ENCODE peak calls at places on chromosome 10, in seven cellular contexts. O is thoracic aorta; C is A172; S is CD8-positive, alpha-beta T cell; A is EH; P is endodermal cell; Z is EL. L is an unnamed sample.

GRCh38 chr10:70809726-70810125 is 6.0 kb upstream of the SGPL1 start:
- DNase-seq in O (no peak), C (no peak), S (no peak), A (peak), P (peak), Z (peak), L (no peak)

GRCh38 chr10:76779821-76780281 is 857.8 kb downstream of the KCNMA1 start:
- DNase-seq in O (no peak), C (no peak), S (no peak), A (peak), P (peak), Z (no peak), L (no peak)

GRCh38 chr10:101123085-101123814 is 7.8 kb upstream of the TLX1 start:
- DNase-seq in O (no peak), C (no peak), S (no peak), A (no peak), P (peak), Z (no peak), L (no peak)

GRCh38 chr10:31677198-31678138 is 251.2 kb downstream of the ARHGAP12 start:
- DNase-seq in O (no peak), C (no peak), S (no peak), A (no peak), P (peak), Z (no peak), L (no peak)

GRCh38 chr10:3807221-3807927 is 22.4 kb upstream of the KLF6 start:
- DNase-seq in O (no peak), C (peak), S (no peak), A (no peak), P (no peak), Z (no peak), L (no peak)

GRCh38 chr10:125144693-125145623 is 15.4 kb downstream of the CTBP2 start:
- DNase-seq in O (no peak), C (no peak), S (no peak), A (peak), P (peak), Z (peak), L (no peak)

GRCh38 chr10:131905603-131906268 is 4.9 kb downstream of the PPP2R2D start:
- DNase-seq in O (no peak), C (no peak), S (no peak), A (no peak), P (no peak), Z (no peak), L (no peak)

GRCh38 chr10:23818484-23818883 is 379.6 kb downstream of the OTUD1 start:
- DNase-seq in O (no peak), C (no peak), S (no peak), A (no peak), P (peak), Z (no peak), L (no peak)

GRCh38 chr10:132231656-132232552 is 45.2 kb downstream of the DPYSL4 start:
- DNase-seq in O (no peak), C (no peak), S (no peak), A (no peak), P (no peak), Z (no peak), L (no peak)

GRCh38 chr10:103986360-103986759 is 19.4 kb downstream of the SLK start:
- DNase-seq in O (no peak), C (no peak), S (no peak), A (no peak), P (no peak), Z (no peak), L (no peak)

GRCh38 chr10:29471483-29471859 is 163.3 kb downstream of the SVIL start:
- DNase-seq in O (no peak), C (peak), S (no peak), A (peak), P (no peak), Z (peak), L (peak)

GRCh38 chr10:29784175-29784773 is 149.5 kb upstream of the SVIL start:
- DNase-seq in O (peak), C (peak), S (no peak), A (peak), P (peak), Z (peak), L (peak)

GRCh38 chr10:15558136-15558535 is 161.6 kb downstream of the ITGA8 start:
- DNase-seq in O (no peak), C (no peak), S (no peak), A (peak), P (no peak), Z (peak), L (no peak)

GRCh38 chr10:71255817-71256660 is 43.7 kb downstream of the UNC5B start:
- DNase-seq in O (no peak), C (peak), S (no peak), A (peak), P (no peak), Z (peak), L (no peak)

GRCh38 chr10:91251430-91252056 is 31.1 kb downstream of the PCGF5 start:
- DNase-seq in O (no peak), C (peak), S (peak), A (peak), P (peak), Z (peak), L (peak)

GRCh38 chr10:112335866-112336265 is 38.0 kb upstream of the ACSL5 start:
- DNase-seq in O (no peak), C (no peak), S (no peak), A (no peak), P (no peak), Z (no peak), L (no peak)

GRCh38 chr10:126321455-126321854 is 66.8 kb downstream of the ADAM12 start:
- DNase-seq in O (no peak), C (no peak), S (no peak), A (no peak), P (no peak), Z (no peak), L (no peak)

GRCh38 chr10:50314169-50315071 is 63.1 kb upstream of the ASAH2 start:
- DNase-seq in O (no peak), C (no peak), S (no peak), A (no peak), P (no peak), Z (no peak), L (no peak)

GRCh38 chr10:120988751-120989150 is 137.6 kb downstream of the WDR11 start:
- DNase-seq in O (no peak), C (no peak), S (no peak), A (no peak), P (no peak), Z (no peak), L (no peak)

GRCh38 chr10:108787932-108788331 is 1135.4 kb downstream of the XPNPEP1 start:
- DNase-seq in O (no peak), C (peak), S (no peak), A (peak), P (no peak), Z (peak), L (no peak)

GRCh38 chr10:13140627-13141190 is 20.6 kb upstream of the MCM10 start:
- DNase-seq in O (no peak), C (no peak), S (no peak), A (no peak), P (no peak), Z (no peak), L (no peak)

GRCh38 chr10:63593576-63593975 is 72.4 kb downstream of the REEP3 start:
- DNase-seq in O (no peak), C (no peak), S (no peak), A (peak), P (no peak), Z (no peak), L (no peak)

GRCh38 chr10:23293973-23294372 is 50.6 kb downstream of the C10orf67 start:
- DNase-seq in O (no peak), C (no peak), S (no peak), A (no peak), P (no peak), Z (no peak), L (no peak)

GRCh38 chr10:5570979-5571810 is 46.4 kb downstream of the CALML3 start:
- DNase-seq in O (no peak), C (no peak), S (no peak), A (no peak), P (no peak), Z (no peak), L (no peak)

GRCh38 chr10:68550747-68551411 is 9.3 kb upstream of the TET1 start:
- DNase-seq in O (no peak), C (peak), S (peak), A (peak), P (peak), Z (peak), L (peak)

GRCh38 chr10:68239069-68239468 is 7.2 kb upstream of the ATOH7 start:
- DNase-seq in O (no peak), C (no peak), S (no peak), A (no peak), P (peak), Z (no peak), L (no peak)

GRCh38 chr10:25725917-25726716 is 207.9 kb upstream of the MYO3A start:
- DNase-seq in O (no peak), C (peak), S (no peak), A (peak), P (peak), Z (peak), L (peak)

GRCh38 chr10:48464871-48465736 is 139.8 kb downstream of the ARHGAP22 start:
- DNase-seq in O (no peak), C (no peak), S (no peak), A (no peak), P (peak), Z (no peak), L (no peak)

GRCh38 chr10:121157998-121158397 is 306.8 kb downstream of the WDR11 start:
- DNase-seq in O (no peak), C (no peak), S (no peak), A (no peak), P (no peak), Z (no peak), L (no peak)

GRCh38 chr10:12501851-12502525 is 152.6 kb downstream of the CAMK1D start:
- DNase-seq in O (no peak), C (no peak), S (no peak), A (no peak), P (peak), Z (no peak), L (no peak)

GRCh38 chr10:111481271-111482073 is 404.6 kb downstream of the ADRA2A start:
- DNase-seq in O (no peak), C (no peak), S (no peak), A (no peak), P (no peak), Z (no peak), L (peak)

GRCh38 chr10:132904814-132905649 is 37.3 kb downstream of the CFAP46 start:
- DNase-seq in O (no peak), C (peak), S (no peak), A (no peak), P (no peak), Z (no peak), L (no peak)